ENCODE peak calls at places on chromosomes 11 and 22, in six cellular contexts. P is endothelial cell; E is kidney epithelial cell; D is cardiac septum; Z is SK-N-DZ; G is stimulated activated CD8-positive, alpha-beta memory T cell treated with anti-CD3 and anti-CD28 coated beads, Interleukin-12 subunit alpha, Interleukin-12 subunit beta, amount 100 ng/mL, for 4 hours. Y is an unnamed sample.

GRCh38 chr11:45919276-45919675 is 1.6 kb upstream of the PEX16 start:
- DNase-seq in D (no peak), E (no peak), Z (no peak), P (no peak), G (no peak), Y (no peak)

GRCh38 chr11:64970731-64971151 is 1.2 kb downstream of the MAJIN start:
- DNase-seq in E (peak), Z (no peak), G (no peak), D (no peak), P (no peak), Y (no peak)

GRCh38 chr11:102912482-102912830 is 37.7 kb upstream of the MMP12 start:
- DNase-seq in D (no peak), Z (no peak), E (no peak), P (no peak), G (no peak), Y (no peak)

GRCh38 chr22:46348099-46348695 is 12.7 kb downstream of the TRMU start:
- DNase-seq in Z (no peak), D (no peak), P (no peak), G (no peak), E (no peak), Y (no peak)

GRCh38 chr22:35835267-35835997 is 117.8 kb downstream of the APOL5 start:
- DNase-seq in P (no peak), Z (no peak), G (no peak), E (no peak), D (no peak), Y (no peak)

GRCh38 chr22:38035530-38035885 is 21.7 kb upstream of the PICK1 start:
- DNase-seq in D (no peak), Z (no peak), G (no peak), P (no peak), E (no peak), Y (no peak)

GRCh38 chr11:94909371-94909820 is 64.0 kb downstream of the CWC15 start:
- DNase-seq in G (no peak), P (no peak), D (no peak), E (no peak), Z (no peak), Y (peak)

GRCh38 chr22:31605851-31606585 is 56.0 kb downstream of the PISD start:
- DNase-seq in E (no peak), P (no peak), G (no peak), Z (no peak), D (no peak), Y (no peak)

GRCh38 chr11:2300936-2301630 is 635 bp downstream of the C11orf21 start:
- DNase-seq in G (no peak), E (no peak), P (no peak), D (no peak), Z (no peak), Y (no peak)

GRCh38 chr11:8608646-8609045 is 14.6 kb upstream of the STK33 start:
- DNase-seq in G (no peak), E (no peak), Z (no peak), D (no peak), P (no peak), Y (peak)

GRCh38 chr22:20551805-20552449 is 44.5 kb downstream of the MED15 start:
- DNase-seq in P (no peak), Z (no peak), E (no peak), D (peak), G (no peak), Y (peak)

GRCh38 chr22:46649176-46650077 is 29.2 kb downstream of the GRAMD4 start:
- DNase-seq in G (no peak), Z (no peak), D (peak), P (no peak), E (no peak), Y (peak)

GRCh38 chr22:25602924-25603323 is 38.4 kb downstream of the GRK3 start:
- DNase-seq in P (no peak), D (no peak), Z (no peak), E (no peak), G (no peak), Y (no peak)

GRCh38 chr11:27786864-27787263 is 86.6 kb upstream of the BDNF start:
- DNase-seq in G (no peak), Z (no peak), D (no peak), E (no peak), P (no peak), Y (no peak)

GRCh38 chr11:16780146-16780545 is 41.7 kb downstream of the C11orf58 start:
- DNase-seq in D (no peak), G (no peak), Z (no peak), P (no peak), E (no peak), Y (no peak)